ENCODE peak calls at places on chromosome 7, in nine cellular contexts. X is lung, H is AG04449, L is ascending aorta, A is nephron progenitor cell, W is endothelial cell, N is A673, V is breast epithelium, R is gastrocnemius medialis. Z is an unnamed sample.

GRCh38 chr7:43391518-43391917 is 191.4 kb upstream of the STK17A start:
- DNase-seq in A (no peak), W (no peak), N (no peak), H (no peak), L (no peak), R (no peak), V (no peak), X (no peak), Z (no peak)

GRCh38 chr7:112790651-112790973 is 419 bp upstream of the TMEM168 start:
- DNase-seq in N (no peak), X (no peak), V (no peak), W (no peak), R (no peak), A (no peak), H (no peak), L (no peak), Z (no peak)

GRCh38 chr7:151009340-151010001 is 14.8 kb downstream of the ATG9B start:
- DNase-seq in A (no peak), L (no peak), R (no peak), X (no peak), W (no peak), N (no peak), H (no peak), V (no peak), Z (no peak)

GRCh38 chr7:54111850-54112249 is 430.3 kb upstream of the VSTM2A start:
- DNase-seq in L (no peak), R (no peak), A (no peak), W (no peak), X (no peak), N (no peak), V (no peak), H (no peak), Z (no peak)

GRCh38 chr7:75951506-75951905 is 36.6 kb downstream of the POR start:
- DNase-seq in A (no peak), L (no peak), X (peak), R (peak), H (peak), W (no peak), V (peak), N (peak), Z (no peak)

GRCh38 chr7:22179442-22179879 is 177.5 kb downstream of the RAPGEF5 start:
- DNase-seq in A (no peak), L (no peak), W (no peak), V (no peak), R (no peak), X (no peak), N (no peak), H (no peak), Z (no peak)

GRCh38 chr7:130733866-130734524 is at the start of gene KLF14:
- DNase-seq in X (no peak), W (peak), H (no peak), A (peak), V (no peak), N (no peak), L (no peak), R (peak), Z (peak)

GRCh38 chr7:6528401-6529130 is 22.7 kb downstream of the GRID2IP start:
- DNase-seq in V (no peak), N (no peak), A (no peak), L (no peak), R (no peak), H (no peak), W (no peak), X (no peak), Z (no peak)

GRCh38 chr7:101085000-101085948 is at the start of gene TRIM56:
- DNase-seq in H (no peak), N (peak), L (peak), V (peak), W (peak), A (peak), X (peak), R (peak), Z (peak)

GRCh38 chr7:23334482-23335056 is 35.4 kb downstream of the MALSU1 start:
- DNase-seq in L (no peak), A (no peak), R (no peak), V (peak), H (peak), W (no peak), X (peak), N (peak), Z (no peak)

GRCh38 chr7:26515462-26515861 is 223.8 kb downstream of the SNX10 start:
- DNase-seq in L (no peak), X (no peak), N (no peak), A (no peak), H (no peak), V (peak), R (no peak), W (no peak), Z (no peak)

GRCh38 chr7:158865462-158865922 is 9.1 kb downstream of the DYNC2I1 start:
- DNase-seq in N (no peak), V (no peak), L (no peak), A (peak), H (no peak), W (no peak), R (no peak), X (no peak), Z (no peak)

GRCh38 chr7:66950763-66951162 is 29.7 kb downstream of the TMEM248 start:
- DNase-seq in L (no peak), N (no peak), H (no peak), A (no peak), W (no peak), X (no peak), R (no peak), V (no peak), Z (no peak)

GRCh38 chr7:78149787-78150186 is 351.2 kb downstream of the PHTF2 start:
- DNase-seq in X (no peak), V (no peak), L (no peak), H (peak), W (no peak), R (no peak), N (no peak), A (no peak), Z (no peak)

GRCh38 chr7:130143986-130144618 is 61.1 kb downstream of the TMEM209 start:
- DNase-seq in R (no peak), X (no peak), L (no peak), N (no peak), W (peak), A (no peak), V (no peak), H (no peak), Z (no peak)

GRCh38 chr7:30888783-30889182 is 22.9 kb upstream of the AQP1 start:
- DNase-seq in N (peak), X (peak), H (peak), W (no peak), A (no peak), L (no peak), R (no peak), V (no peak), Z (no peak)

GRCh38 chr7:43895847-43896415 is 10.5 kb downstream of the URGCP start:
- DNase-seq in V (no peak), A (no peak), X (no peak), R (no peak), H (no peak), L (no peak), N (no peak), W (no peak), Z (no peak)

GRCh38 chr7:105429746-105430612 is 41.3 kb upstream of the SRPK2 start:
- DNase-seq in R (no peak), X (peak), A (no peak), N (peak), H (no peak), W (peak), L (no peak), V (peak), Z (no peak)

GRCh38 chr7:20298486-20298901 is 32.2 kb upstream of the ITGB8 start:
- DNase-seq in R (no peak), A (no peak), X (no peak), L (no peak), H (no peak), W (no peak), N (no peak), V (no peak), Z (no peak)

GRCh38 chr7:21159506-21159905 is 268.4 kb upstream of the SP4 start:
- DNase-seq in H (no peak), V (no peak), N (no peak), R (no peak), A (no peak), X (no peak), L (no peak), W (no peak), Z (no peak)

GRCh38 chr7:51346136-51346535 is 29.5 kb upstream of the COBL start:
- DNase-seq in R (no peak), A (no peak), V (no peak), L (no peak), N (no peak), X (no peak), W (no peak), H (no peak), Z (no peak)

GRCh38 chr7:104816537-104816936 is 197.5 kb upstream of the KMT2E start:
- DNase-seq in X (no peak), H (no peak), R (no peak), L (no peak), A (no peak), W (no peak), V (no peak), N (no peak), Z (no peak)

GRCh38 chr7:133530682-133531081 is 277.8 kb downstream of the EXOC4 start:
- DNase-seq in R (no peak), N (peak), A (no peak), H (peak), X (no peak), W (no peak), L (no peak), V (no peak), Z (no peak)

GRCh38 chr7:194257-194995 is 2.1 kb downstream of the FAM20C start:
- DNase-seq in A (peak), H (no peak), L (no peak), N (no peak), W (no peak), V (no peak), X (no peak), R (no peak), Z (no peak)

GRCh38 chr7:122652851-122653250 is 46.1 kb downstream of the RNF133 start:
- DNase-seq in R (no peak), V (peak), H (no peak), L (no peak), N (peak), W (no peak), X (no peak), A (no peak), Z (no peak)

GRCh38 chr7:5436003-5436678 is 12.5 kb upstream of the TNRC18 start:
- DNase-seq in A (no peak), V (no peak), L (no peak), W (no peak), H (no peak), N (no peak), R (no peak), X (no peak), Z (no peak)

GRCh38 chr7:35793225-35793579 is 7.7 kb upstream of the SEPTIN7 start:
- DNase-seq in W (peak), H (no peak), X (no peak), R (no peak), A (no peak), V (no peak), L (no peak), N (no peak), Z (no peak)

GRCh38 chr7:95636140-95636539 is 39.8 kb upstream of the PDK4 start:
- DNase-seq in V (no peak), A (no peak), N (no peak), L (no peak), R (no peak), W (no peak), H (no peak), X (no peak), Z (no peak)

GRCh38 chr7:114645451-114645850 is 230.8 kb downstream of the FOXP2 start:
- DNase-seq in H (no peak), X (no peak), A (no peak), N (no peak), R (no peak), V (no peak), L (no peak), W (no peak), Z (no peak)

GRCh38 chr7:123637878-123638277 is 17.8 kb upstream of the LMOD2 start:
- DNase-seq in W (no peak), X (no peak), R (no peak), V (no peak), H (no peak), L (no peak), N (no peak), A (no peak), Z (no peak)

GRCh38 chr7:87875151-87876039 is 765 bp downstream of the SLC25A40 start:
- DNase-seq in W (no peak), R (no peak), V (no peak), H (no peak), L (no peak), N (no peak), X (no peak), A (peak), Z (no peak)

GRCh38 chr7:41336455-41336952 is 366.4 kb downstream of the INHBA start:
- DNase-seq in L (no peak), H (no peak), R (no peak), V (no peak), X (no peak), N (no peak), A (no peak), W (no peak), Z (no peak)

GRCh38 chr7:44284216-44284615 is 41.2 kb downstream of the CAMK2B start:
- DNase-seq in X (no peak), H (no peak), R (peak), A (peak), V (no peak), W (no peak), L (peak), N (no peak), Z (no peak)

GRCh38 chr7:74052628-74053027 is 24.7 kb downstream of the ELN start:
- DNase-seq in A (no peak), V (no peak), L (no peak), X (no peak), N (no peak), W (no peak), H (no peak), R (no peak), Z (no peak)

GRCh38 chr7:74051193-74051592 is 23.2 kb downstream of the ELN start:
- DNase-seq in X (no peak), L (no peak), V (no peak), H (no peak), R (no peak), N (no peak), A (no peak), W (no peak), Z (no peak)

GRCh38 chr7:74053589-74054186 is 25.7 kb downstream of the ELN start:
- DNase-seq in N (no peak), H (no peak), A (no peak), L (no peak), V (no peak), W (no peak), R (no peak), X (no peak), Z (no peak)

GRCh38 chr7:74049997-74050798 is 22.2 kb downstream of the ELN start:
- DNase-seq in A (no peak), V (no peak), W (no peak), R (no peak), N (no peak), L (no peak), H (no peak), X (no peak), Z (no peak)

DNA sequence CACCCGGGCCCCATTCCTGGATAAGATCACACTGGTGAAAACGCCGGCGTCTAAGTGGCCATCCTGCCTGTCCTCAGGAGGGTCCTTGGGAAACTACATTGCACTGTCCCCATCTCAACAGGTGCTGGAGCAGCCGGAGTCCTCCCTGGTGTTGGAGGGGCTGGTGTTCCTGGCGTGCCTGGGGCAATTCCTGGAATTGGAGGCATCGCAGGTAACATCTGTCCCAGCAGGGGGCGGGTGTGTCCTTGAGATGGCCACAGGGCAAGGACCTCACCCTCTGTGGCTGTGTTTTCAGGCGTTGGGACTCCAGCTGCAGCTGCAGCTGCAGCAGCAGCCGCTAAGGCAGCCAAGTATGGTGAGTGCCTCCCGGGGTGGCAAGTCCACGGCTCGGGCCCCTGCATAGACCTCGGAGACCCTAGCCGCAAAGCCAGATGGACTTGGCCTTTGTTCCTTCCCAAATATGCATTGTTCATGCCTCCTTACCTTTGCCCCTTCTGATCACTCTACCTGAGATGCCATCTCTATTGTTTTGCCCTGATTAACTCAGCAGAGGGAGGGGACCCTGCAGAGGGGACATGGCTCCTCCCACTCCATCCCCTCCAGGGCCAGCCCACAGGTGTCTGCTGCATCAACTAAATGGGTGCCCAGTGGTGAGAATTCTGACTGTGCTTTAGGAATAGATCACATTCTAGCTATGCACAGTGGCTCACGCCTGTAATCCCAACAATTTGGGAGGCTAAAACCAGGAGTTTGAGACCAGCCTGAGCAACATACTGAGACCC is 23.8 kb downstream of the ELN start:
- DNase-seq in X (no peak), A (peak), N (no peak), L (peak), H (no peak), V (no peak), R (no peak), W (peak), Z (peak)
- TF ChIP-seq CTCF in X (no peak), A (peak), N (no peak), L (no peak), H (peak), V (no peak), R (no peak), W (peak), Z (peak)

GRCh38 chr7:142323706-142324105 is 65.8 kb upstream of the PRSS58 start:
- DNase-seq in X (no peak), N (peak), L (no peak), A (peak), H (no peak), R (peak), W (peak), V (no peak), Z (peak)
- TF ChIP-seq CTCF in X (no peak), N (peak), L (no peak), A (peak), H (peak), R (peak), W (peak), V (no peak), Z (peak)

GRCh38 chr7:80732635-80733034 is 94.2 kb downstream of the CD36 start:
- DNase-seq in L (no peak), N (peak), X (no peak), R (no peak), W (no peak), A (no peak), V (no peak), H (no peak), Z (no peak)
- TF ChIP-seq CTCF in L (no peak), N (peak), X (no peak), R (no peak), W (peak), A (peak), V (no peak), H (no peak), Z (peak)

DNA sequence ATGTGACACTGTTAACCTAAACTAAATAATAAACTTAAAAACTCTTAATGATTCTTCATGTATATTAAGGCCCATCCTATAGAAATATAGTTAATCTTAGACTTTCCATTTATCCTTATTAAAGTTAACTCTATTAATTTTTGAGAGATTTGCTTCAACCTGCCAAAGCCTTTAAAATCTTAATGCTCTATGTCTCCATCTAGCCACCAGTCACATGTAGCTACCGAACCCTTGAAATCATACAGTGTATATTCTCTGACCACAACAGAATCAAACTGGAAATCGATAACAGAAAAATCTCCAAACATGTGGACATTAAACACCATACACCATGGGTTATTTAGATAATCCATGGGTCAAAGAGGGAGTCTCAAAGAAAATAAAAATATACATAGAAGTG is 51.9 kb downstream of the ASZ1 start:
- DNase-seq in R (no peak), A (no peak), V (no peak), W (no peak), X (no peak), H (no peak), L (no peak), N (no peak), Z (no peak)
- TF ChIP-seq CTCF in R (no peak), A (no peak), V (no peak), W (no peak), X (no peak), H (no peak), L (no peak), N (peak), Z (no peak)

GRCh38 chr7:17062433-17063383 is 180.9 kb upstream of the AGR3 start:
- DNase-seq in X (no peak), L (no peak), N (peak), H (no peak), A (no peak), W (no peak), V (no peak), R (no peak), Z (no peak)
- TF ChIP-seq CTCF in X (no peak), L (no peak), N (peak), H (no peak), A (no peak), W (peak), V (no peak), R (no peak), Z (peak)

GRCh38 chr7:140675726-140676125 is 3.0 kb downstream of the ADCK2 start:
- DNase-seq in V (no peak), H (no peak), W (no peak), L (no peak), R (no peak), N (no peak), X (no peak), A (no peak), Z (no peak)

GRCh38 chr7:140676303-140676702 is 3.6 kb downstream of the ADCK2 start:
- DNase-seq in A (no peak), N (no peak), X (no peak), W (no peak), H (no peak), R (no peak), V (no peak), L (no peak), Z (no peak)

GRCh38 chr7:140673770-140674155 is 1.0 kb downstream of the ADCK2 start:
- DNase-seq in R (no peak), L (no peak), A (no peak), N (no peak), W (no peak), V (no peak), H (no peak), X (no peak), Z (no peak)

GRCh38 chr7:140674356-140674800 is 1.6 kb downstream of the ADCK2 start:
- DNase-seq in W (no peak), N (no peak), A (no peak), H (no peak), L (no peak), R (no peak), V (no peak), X (peak), Z (no peak)

GRCh38 chr7:140674899-140675701 is 2.4 kb downstream of the ADCK2 start:
- DNase-seq in X (no peak), A (peak), L (no peak), N (peak), R (peak), V (no peak), W (peak), H (no peak), Z (no peak)
- TF ChIP-seq CTCF in X (peak), A (peak), L (peak), N (peak), R (no peak), V (no peak), W (no peak), H (peak), Z (peak)

GRCh38 chr7:118870187-118870586 is 645.7 kb downstream of the ANKRD7 start:
- DNase-seq in L (no peak), A (no peak), N (peak), H (no peak), R (no peak), X (no peak), V (no peak), W (peak), Z (no peak)
- TF ChIP-seq CTCF in L (no peak), A (no peak), N (peak), H (no peak), R (no peak), X (no peak), V (no peak), W (peak), Z (no peak)